ENCODE peak calls at places on chromosome 17, in five cellular contexts. C, L, V, F and D are unnamed samples.

GRCh38 chr17:50212121-50212843 is 10.9 kb upstream of the COL1A1 start:
- DNase-seq in C (no peak), L (no peak), V (no peak), F (peak; percentile 85), D (no peak)

GRCh38 chr17:8629371-8630226 is 926 bp downstream of the MYH10 start:
- DNase-seq in C (no peak), L (no peak), V (no peak), F (peak; percentile 31), D (peak; percentile 86)

GRCh38 chr17:5584971-5585794 is 874 bp upstream of the NLRP1 start:
- DNase-seq in C (no peak), L (no peak), V (no peak), F (peak; percentile 74), D (no peak)

GRCh38 chr17:10135539-10136257 is 62.7 kb downstream of the GAS7 start:
- DNase-seq in C (peak; percentile 34), L (no peak), V (no peak), F (peak; percentile 34), D (no peak)

GRCh38 chr17:40021471-40021961 is 6.3 kb downstream of the CSF3 start:
- DNase-seq in C (no peak), L (no peak), V (no peak), F (peak; percentile 69), D (no peak)

GRCh38 chr17:78414178-78415162 is 36.0 kb downstream of the PGS1 start:
- DNase-seq in C (no peak), L (peak; percentile 32), V (no peak), F (no peak), D (no peak)

GRCh38 chr17:77280304-77280910 is 139.6 kb downstream of the SEC14L1 start:
- DNase-seq in C (no peak), L (no peak), V (peak; percentile 68), F (peak; percentile 89), D (peak; percentile 78)

GRCh38 chr17:61551255-61551742 is 39.7 kb downstream of the NACA2 start:
- DNase-seq in C (no peak), L (no peak), V (peak; percentile 59), F (peak; percentile 79), D (no peak)

GRCh38 chr17:39240631-39241030 is 14.9 kb upstream of the STAC2 start:
- DNase-seq in C (no peak), L (no peak), V (no peak), F (no peak), D (no peak)

GRCh38 chr17:34579017-34579946 is at the start of gene TMEM132E:
- DNase-seq in C (peak; percentile 37), L (no peak), V (no peak), F (peak; percentile 4), D (peak; percentile 87)

GRCh38 chr17:16199093-16199492 is 16.2 kb downstream of the NCOR1 start:
- DNase-seq in C (no peak), L (no peak), V (no peak), F (no peak), D (peak; percentile 47)

GRCh38 chr17:80845863-80846671 is 145.6 kb upstream of the CHMP6 start:
- DNase-seq in C (no peak), L (no peak), V (no peak), F (no peak), D (no peak)

GRCh38 chr17:8846768-8847211 is 20.7 kb downstream of the PIK3R6 start:
- DNase-seq in C (no peak), L (no peak), V (peak; percentile 67), F (peak; percentile 18), D (peak; percentile 88)

GRCh38 chr17:78391843-78392242 is 13.4 kb downstream of the PGS1 start:
- DNase-seq in C (no peak), L (no peak), V (peak; percentile 13), F (peak; percentile 45), D (no peak)

GRCh38 chr17:3916013-3916696 is at the start of gene P2RX1:
- DNase-seq in C (peak; percentile 60), L (no peak), V (no peak), F (no peak), D (no peak)

GRCh38 chr17:79874329-79874981 is 35.2 kb upstream of the CBX4 start:
- DNase-seq in C (no peak), L (no peak), V (peak; percentile 72), F (peak; percentile 15), D (peak; percentile 72)

GRCh38 chr17:78568494-78569115 is 8.6 kb downstream of the DNAH17 start:
- DNase-seq in C (no peak), L (no peak), V (no peak), F (peak; percentile 21), D (no peak)

GRCh38 chr17:44390250-44390649 is 801 bp upstream of the ITGA2B start:
- DNase-seq in C (no peak), L (no peak), V (no peak), F (no peak), D (no peak)

GRCh38 chr17:76911299-76912007 is 43.2 kb downstream of the MGAT5B start:
- DNase-seq in C (no peak), L (no peak), V (no peak), F (no peak), D (no peak)

GRCh38 chr17:36944488-36945040 is 4.2 kb upstream of the AATF start:
- DNase-seq in C (no peak), L (no peak), V (no peak), F (no peak), D (no peak)

GRCh38 chr17:36947922-36948716 is 635 bp upstream of the AATF start:
- DNase-seq in C (no peak), L (no peak), V (no peak), F (no peak), D (no peak)

GRCh38 chr17:36945160-36945559 is 3.6 kb upstream of the AATF start:
- DNase-seq in C (no peak), L (no peak), V (no peak), F (no peak), D (no peak)

GRCh38 chr17:36946726-36947091 is 2.0 kb upstream of the AATF start:
- DNase-seq in C (no peak), L (no peak), V (no peak), F (no peak), D (peak; percentile 57)

GRCh38 chr17:36945959-36946725 is 2.6 kb upstream of the AATF start:
- DNase-seq in C (no peak), L (no peak), V (no peak), F (no peak), D (peak; percentile 74)
- H3K4me3 ChIP-seq in C (no peak overlapping the region), L (no peak overlapping the region), V (no peak overlapping the region), F (no peak overlapping the region), D (peak overlapping the region; percentile 94)

GRCh38 chr17:30292490-30292858 is 730 bp upstream of the BLMH start:
- DNase-seq in C (no peak), L (no peak), V (no peak), F (no peak), D (no peak)
- H3K4me1 ChIP-seq in C (peaks cover 8% of the 10 kb centered on the region), L (peaks cover 19% of the 10 kb centered on the region), V (peaks cover 8% of the 10 kb centered on the region), F (no peaks in the 10 kb centered on the region), D (peaks cover 4% of the 10 kb centered on the region)

GRCh38 chr17:27324940-27325339 is 31.0 kb downstream of the WSB1 start:
- DNase-seq in C (no peak), L (no peak), V (no peak), F (no peak), D (peak; percentile 46)
- H3K27ac ChIP-seq in C (no peak overlapping the region), L (no peak overlapping the region), V (no peak overlapping the region), F (no peak overlapping the region), D (no peak overlapping the region)

GRCh38 chr17:32792207-32792606 is 84.7 kb downstream of the MYO1D start:
- DNase-seq in C (no peak), L (no peak), V (no peak), F (no peak), D (no peak)

GRCh38 chr17:32793841-32794240 is 83.1 kb downstream of the MYO1D start:
- DNase-seq in C (no peak), L (no peak), V (no peak), F (no peak), D (no peak)

GRCh38 chr17:32794533-32795246 is 82.2 kb downstream of the MYO1D start:
- DNase-seq in C (no peak), L (no peak), V (no peak), F (no peak), D (no peak)

GRCh38 chr17:32798938-32799337 is 78.0 kb downstream of the MYO1D start:
- DNase-seq in C (no peak), L (no peak), V (no peak), F (no peak), D (no peak)

GRCh38 chr17:32795339-32795979 is 81.5 kb downstream of the MYO1D start:
- DNase-seq in C (no peak), L (no peak), V (no peak), F (no peak), D (peak; percentile 64)
- H3K4me3 ChIP-seq in C (no peak overlapping the region), L (no peak overlapping the region), V (no peak overlapping the region), F (no peak overlapping the region), D (no peak overlapping the region)

GRCh38 chr17:64059756-64060155 is 39.3 kb upstream of the ICAM2 start:
- DNase-seq in C (no peak), L (no peak), V (no peak), F (no peak), D (no peak)

GRCh38 chr17:64057701-64058263 is 37.3 kb upstream of the ICAM2 start:
- DNase-seq in C (no peak), L (no peak), V (no peak), F (no peak), D (no peak)

GRCh38 chr17:64058547-64059115 is 38.2 kb upstream of the ICAM2 start:
- DNase-seq in C (no peak), L (no peak), V (no peak), F (no peak), D (no peak)

GRCh38 chr17:64061157-64061898 is 40.9 kb upstream of the ICAM2 start:
- DNase-seq in C (no peak), L (no peak), V (no peak), F (no peak), D (no peak)

DNA sequence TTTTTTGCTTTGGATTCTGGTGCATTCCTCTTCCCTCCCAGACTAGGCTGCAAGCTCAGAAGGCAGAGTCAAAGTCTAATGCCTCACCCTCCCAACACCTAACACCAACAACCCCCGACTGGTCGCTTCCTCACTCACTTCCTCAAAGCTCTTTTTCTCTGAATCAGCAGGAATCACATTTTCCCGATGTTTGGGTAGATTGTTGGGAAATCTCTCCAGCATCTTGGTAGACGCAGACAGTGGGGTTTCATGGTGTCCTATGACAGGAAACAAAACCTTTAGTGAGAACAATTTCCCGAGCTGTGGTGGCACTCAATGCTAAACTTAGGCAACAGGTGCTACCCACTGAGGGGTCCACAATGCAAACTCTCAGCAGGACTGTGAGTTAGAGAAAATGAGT is 39.9 kb upstream of the ICAM2 start:
- DNase-seq in C (no peak), L (no peak), V (no peak), F (no peak), D (no peak)
- H3K4me1 ChIP-seq in C (peaks cover 8% of the 10 kb centered on the region), L (peaks cover 18% of the 10 kb centered on the region), V (no peaks in the 10 kb centered on the region), F (no peaks in the 10 kb centered on the region), D (no peaks in the 10 kb centered on the region)

GRCh38 chr17:57395721-57396321 is 139.5 kb downstream of the MSI2 start:
- DNase-seq in C (no peak), L (no peak), V (no peak), F (no peak), D (no peak)
- H3K27ac ChIP-seq in C (no peak overlapping the region), L (no peak overlapping the region), V (no peak overlapping the region), F (no peak overlapping the region), D (no peak overlapping the region)

DNA sequence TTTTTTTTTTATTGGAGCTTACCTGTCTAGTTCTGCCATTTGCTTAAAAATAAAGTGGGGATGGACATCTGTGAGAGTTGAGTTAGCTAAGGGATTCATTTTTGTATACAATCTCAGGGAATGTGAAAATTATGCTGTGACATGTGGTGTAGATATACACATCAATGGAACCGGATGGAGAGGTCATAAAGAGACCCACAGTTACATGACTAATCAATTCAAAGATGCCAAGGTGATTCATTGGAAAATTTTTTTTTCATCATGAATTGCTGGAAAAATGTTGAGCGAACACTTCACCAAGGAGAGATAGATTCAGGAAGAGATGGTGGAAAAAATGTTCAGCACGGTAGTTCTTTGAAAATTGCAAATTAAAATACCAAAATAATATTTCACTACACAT is 605.4 kb upstream of the KIF2B start:
- DNase-seq in C (no peak), L (no peak), V (no peak), F (no peak), D (no peak)
- H3K4me3 ChIP-seq in C (no peak overlapping the region), L (no peak overlapping the region), V (no peak overlapping the region), F (no peak overlapping the region), D (no peak overlapping the region)